ENCODE peak calls at places on chromosome 10, in six cellular contexts. E is IMR-90, U is coronary artery, D is psoas muscle, C is PC-9, S is fibroblast of pulmonary artery. Q is an unnamed sample.

GRCh38 chr10:11058014-11058413 is 40.3 kb downstream of the CELF2 start:
- DNase-seq in E (no peak), U (no peak), D (no peak), C (no peak), S (no peak), Q (no peak)

GRCh38 chr10:7426349-7426748 is 15.5 kb upstream of the SFMBT2 start:
- DNase-seq in E (no peak), U (no peak), D (no peak), C (no peak), S (no peak), Q (no peak)

GRCh38 chr10:82628373-82628772 is 753.4 kb downstream of the NRG3 start:
- DNase-seq in E (no peak), U (no peak), D (no peak), C (no peak), S (no peak), Q (no peak)

GRCh38 chr10:114043532-114044250 is at the start of gene ADRB1:
- DNase-seq in E (peak), U (peak), D (peak), C (peak), S (no peak), Q (peak)

GRCh38 chr10:131065673-131066331 is 245.7 kb downstream of the TCERG1L start:
- DNase-seq in E (no peak), U (no peak), D (no peak), C (no peak), S (no peak), Q (no peak)

GRCh38 chr10:46171661-46172060 is 115.1 kb upstream of the ANTXRL start:
- DNase-seq in E (no peak), U (no peak), D (no peak), C (no peak), S (no peak), Q (no peak)

GRCh38 chr10:132179551-132180392 is 7.0 kb upstream of the DPYSL4 start:
- DNase-seq in E (no peak), U (no peak), D (peak), C (no peak), S (no peak), Q (no peak)

GRCh38 chr10:121823993-121824463 is 103.8 kb downstream of the ATE1 start:
- DNase-seq in E (peak), U (no peak), D (no peak), C (no peak), S (peak), Q (peak)

GRCh38 chr10:44300666-44301649 is 83.9 kb downstream of the CXCL12 start:
- DNase-seq in E (peak), U (no peak), D (no peak), C (peak), S (peak), Q (peak)

GRCh38 chr10:132554991-132555647 is 17.5 kb downstream of the INPP5A start:
- DNase-seq in E (no peak), U (no peak), D (peak), C (no peak), S (no peak), Q (peak)

GRCh38 chr10:48257407-48257961 is 17.0 kb downstream of the FRMPD2 start:
- DNase-seq in E (no peak), U (no peak), D (no peak), C (no peak), S (no peak), Q (no peak)

GRCh38 chr10:58665361-58665760 is 152.7 kb downstream of the BICC1 start:
- DNase-seq in E (no peak), U (no peak), D (no peak), C (no peak), S (no peak), Q (no peak)

GRCh38 chr10:126160971-126161630 is 227.2 kb downstream of the ADAM12 start:
- DNase-seq in E (peak), U (no peak), D (no peak), C (no peak), S (no peak), Q (peak)
- TF ChIP-seq CTCF in E (peak), U (no peak), D (no peak), C (no peak), S (no peak), Q (peak)

GRCh38 chr10:75226055-75226454 is 9.7 kb downstream of the COMTD1 start:
- DNase-seq in E (no peak), U (no peak), D (no peak), C (no peak), S (no peak), Q (peak)
- H3K4me3 ChIP-seq in E (no peak), U (peak), D (peak), C (peak), S (peak), Q (peak)

GRCh38 chr10:36725581-36726520 is 399.5 kb upstream of the ANKRD30A start:
- DNase-seq in E (peak), U (no peak), D (peak), C (no peak), S (peak), Q (peak)
- TF ChIP-seq CTCF in E (peak), U (no peak), D (no peak), C (no peak), S (peak), Q (peak)

DNA sequence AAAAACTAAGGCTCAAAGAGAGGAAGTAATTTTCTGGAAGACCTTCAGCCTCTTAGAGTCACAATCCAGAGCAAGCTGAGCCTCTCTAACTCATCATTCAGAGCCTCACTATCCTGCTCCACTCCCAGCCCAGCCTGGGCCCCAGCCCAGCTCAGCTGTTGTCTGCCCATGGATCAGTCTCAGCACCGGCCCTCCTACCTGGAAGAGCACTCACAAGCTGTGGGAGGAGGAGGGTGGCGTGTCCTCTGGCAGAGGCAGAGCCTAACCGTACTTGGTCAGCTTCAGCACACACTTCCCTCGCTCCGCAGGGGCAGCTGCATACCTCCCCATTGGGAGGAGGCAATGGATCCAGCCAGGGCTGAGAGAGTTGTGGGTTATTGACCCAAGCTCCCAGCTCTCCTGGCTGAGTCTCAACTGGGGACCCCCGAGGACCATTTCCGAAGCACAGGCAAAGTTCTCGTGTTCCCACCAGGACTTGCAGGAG is 66.7 kb upstream of the GPR26 start:
- DNase-seq in E (no peak), U (no peak), D (no peak), C (no peak), S (no peak), Q (no peak)
- H3K4me3 ChIP-seq in E (no peak), U (no peak), D (no peak), C (no peak), S (no peak), Q (no peak)

DNA sequence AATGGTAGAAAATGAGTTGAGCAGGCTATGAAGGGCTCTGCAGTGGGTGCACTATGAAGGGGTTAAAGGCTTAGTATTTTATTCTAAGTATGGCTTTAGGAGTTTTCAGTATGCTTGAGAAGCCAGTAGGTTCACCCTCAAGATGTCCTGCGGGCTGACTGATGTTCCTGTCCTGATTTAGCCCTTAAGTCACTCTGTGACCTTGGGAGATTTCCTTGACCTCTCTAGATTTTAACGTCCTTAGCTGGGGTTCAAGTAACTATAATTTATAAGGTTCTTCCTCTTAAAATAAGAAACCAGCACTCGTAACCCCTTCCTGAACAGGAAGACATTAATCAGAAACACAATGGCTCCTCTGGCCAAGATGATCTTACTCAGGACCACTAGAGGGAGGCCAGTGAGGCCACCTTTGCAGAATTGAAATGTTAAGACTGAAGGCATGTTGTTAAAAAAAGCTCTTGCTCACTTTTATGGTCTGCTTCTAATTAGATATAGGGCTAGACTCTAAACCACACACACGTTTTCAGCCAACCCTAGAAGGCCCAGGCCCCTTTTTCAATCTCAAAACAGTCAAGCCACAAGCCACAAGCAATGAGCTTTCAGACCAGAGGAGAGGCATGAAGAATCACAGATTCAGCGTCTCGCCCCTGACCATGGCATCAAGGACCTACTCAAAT is 42.0 kb downstream of the CDK1 start:
- DNase-seq in E (peak), U (no peak), D (no peak), C (no peak), S (peak), Q (peak)
- TF ChIP-seq CTCF in E (peak), U (no peak), D (peak), C (peak), S (peak), Q (peak)

GRCh38 chr10:28544058-28544457 is 11.1 kb downstream of the WAC start:
- DNase-seq in E (no peak), U (no peak), D (no peak), C (no peak), S (no peak), Q (no peak)

GRCh38 chr10:28548781-28549498 is 16.0 kb downstream of the WAC start:
- DNase-seq in E (no peak), U (no peak), D (no peak), C (no peak), S (no peak), Q (no peak)

GRCh38 chr10:28542728-28543127 is 9.8 kb downstream of the WAC start:
- DNase-seq in E (no peak), U (no peak), D (no peak), C (no peak), S (no peak), Q (no peak)

GRCh38 chr10:28541695-28542365 is 8.9 kb downstream of the WAC start:
- DNase-seq in E (no peak), U (no peak), D (no peak), C (no peak), S (no peak), Q (no peak)

GRCh38 chr10:28545967-28546644 is 13.2 kb downstream of the WAC start:
- DNase-seq in E (no peak), U (no peak), D (no peak), C (no peak), S (no peak), Q (no peak)
- H3K4me3 ChIP-seq in E (no peak), U (no peak), D (no peak), C (no peak), S (no peak), Q (no peak)

GRCh38 chr10:28798428-28798955 is 121.2 kb downstream of the BAMBI start:
- DNase-seq in E (no peak), U (no peak), D (no peak), C (no peak), S (no peak), Q (no peak)

GRCh38 chr10:28798964-28799363 is 121.6 kb downstream of the BAMBI start:
- DNase-seq in E (no peak), U (no peak), D (no peak), C (no peak), S (no peak), Q (no peak)

GRCh38 chr10:28796606-28797512 is 119.5 kb downstream of the BAMBI start:
- DNase-seq in E (peak), U (peak), D (peak), C (no peak), S (peak), Q (peak)

GRCh38 chr10:28800144-28800543 is 122.8 kb downstream of the BAMBI start:
- DNase-seq in E (peak), U (no peak), D (no peak), C (no peak), S (no peak), Q (peak)

DNA sequence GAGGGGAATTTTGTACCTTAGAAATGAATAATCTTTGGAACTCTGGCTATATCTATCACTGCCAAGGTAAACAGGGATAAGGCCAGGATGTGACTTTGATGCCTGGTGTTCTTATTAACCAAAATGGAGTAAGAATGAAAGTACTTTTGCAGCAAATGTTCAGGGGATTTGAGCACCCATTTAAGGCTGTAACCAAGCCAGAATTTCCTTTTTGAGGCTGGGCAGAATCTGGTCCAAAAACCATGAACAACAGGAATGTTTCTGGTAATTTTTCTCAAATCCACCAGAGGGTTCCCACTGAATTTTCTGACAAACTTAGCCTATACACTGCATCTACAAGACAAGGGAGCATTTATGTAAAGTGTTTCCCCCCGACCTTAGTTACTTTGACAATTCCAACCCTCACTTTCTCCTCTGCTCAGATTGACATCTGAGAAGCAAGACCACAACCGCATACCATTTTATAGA is 120.6 kb downstream of the BAMBI start:
- DNase-seq in E (no peak), U (no peak), D (no peak), C (no peak), S (peak), Q (no peak)
- TF ChIP-seq CTCF in E (no peak), U (no peak), D (no peak), C (no peak), S (peak), Q (peak)